ENCODE peak calls at places on chromosomes 13 and 19, in ten cellular contexts. One of them, this sample, is unnamed.

GRCh38 chr19:41420101-41420880 is 6.9 kb downstream of the B3GNT8 start:
- DNase-seq in cardiac muscle cell: no peak
- DNase-seq in left ventricle myocardium inferior: no peak
- DNase-seq in activated B cell treated with CpG ODN at 0.5 μM for 24 hours: no peak
- DNase-seq in adrenal gland: no peak
- DNase-seq in epithelial cell of esophagus: no peak
- DNase-seq in upper lobe of right lung: no peak
- DNase-seq in gastrocnemius medialis: no peak
- DNase-seq in ovary: no peak
- DNase-seq in psoas muscle: no peak
- DNase-seq in this sample: peak

GRCh38 chr19:51551673-51552440 is 19.2 kb upstream of the ZNF175 start:
- DNase-seq in psoas muscle: no peak
- DNase-seq in epithelial cell of esophagus: no peak
- DNase-seq in activated B cell treated with CpG ODN at 0.5 μM for 24 hours: no peak
- DNase-seq in cardiac muscle cell: no peak
- DNase-seq in adrenal gland: no peak
- DNase-seq in upper lobe of right lung: no peak
- DNase-seq in ovary: no peak
- DNase-seq in gastrocnemius medialis: no peak
- DNase-seq in left ventricle myocardium inferior: no peak
- DNase-seq in this sample: no peak

GRCh38 chr13:44573790-44574465 is 2.2 kb downstream of the TSC22D1 start:
- DNase-seq in epithelial cell of esophagus: peak
- DNase-seq in cardiac muscle cell: peak
- DNase-seq in activated B cell treated with CpG ODN at 0.5 μM for 24 hours: no peak
- DNase-seq in upper lobe of right lung: no peak
- DNase-seq in adrenal gland: no peak
- DNase-seq in ovary: no peak
- DNase-seq in left ventricle myocardium inferior: no peak
- DNase-seq in psoas muscle: no peak
- DNase-seq in gastrocnemius medialis: peak
- DNase-seq in this sample: no peak

GRCh38 chr13:49679244-49679643 is 12.0 kb downstream of the EBPL start:
- DNase-seq in adrenal gland: no peak
- DNase-seq in left ventricle myocardium inferior: no peak
- DNase-seq in activated B cell treated with CpG ODN at 0.5 μM for 24 hours: no peak
- DNase-seq in upper lobe of right lung: no peak
- DNase-seq in epithelial cell of esophagus: peak
- DNase-seq in ovary: no peak
- DNase-seq in cardiac muscle cell: peak
- DNase-seq in gastrocnemius medialis: no peak
- DNase-seq in psoas muscle: no peak
- DNase-seq in this sample: no peak

GRCh38 chr13:53343345-53343744 is 314.7 kb downstream of the OLFM4 start:
- DNase-seq in epithelial cell of esophagus: no peak
- DNase-seq in gastrocnemius medialis: no peak
- DNase-seq in cardiac muscle cell: no peak
- DNase-seq in ovary: no peak
- DNase-seq in left ventricle myocardium inferior: no peak
- DNase-seq in upper lobe of right lung: no peak
- DNase-seq in activated B cell treated with CpG ODN at 0.5 μM for 24 hours: no peak
- DNase-seq in psoas muscle: no peak
- DNase-seq in adrenal gland: no peak
- DNase-seq in this sample: no peak

GRCh38 chr19:40592170-40592569 is 9.0 kb upstream of the LTBP4 start:
- DNase-seq in adrenal gland: no peak
- DNase-seq in epithelial cell of esophagus: peak
- DNase-seq in left ventricle myocardium inferior: no peak
- DNase-seq in upper lobe of right lung: no peak
- DNase-seq in ovary: no peak
- DNase-seq in psoas muscle: no peak
- DNase-seq in cardiac muscle cell: peak
- DNase-seq in activated B cell treated with CpG ODN at 0.5 μM for 24 hours: no peak
- DNase-seq in gastrocnemius medialis: no peak
- DNase-seq in this sample: no peak

GRCh38 chr19:45524575-45525129 is 17.4 kb downstream of the VASP start:
- DNase-seq in ovary: no peak
- DNase-seq in gastrocnemius medialis: no peak
- DNase-seq in cardiac muscle cell: no peak
- DNase-seq in left ventricle myocardium inferior: no peak
- DNase-seq in adrenal gland: peak
- DNase-seq in activated B cell treated with CpG ODN at 0.5 μM for 24 hours: no peak
- DNase-seq in upper lobe of right lung: no peak
- DNase-seq in psoas muscle: no peak
- DNase-seq in epithelial cell of esophagus: no peak
- DNase-seq in this sample: no peak

GRCh38 chr19:45876411-45877197 is 9.3 kb downstream of the IRF2BP1 start:
- DNase-seq in ovary: peak
- DNase-seq in adrenal gland: no peak
- DNase-seq in left ventricle myocardium inferior: peak
- DNase-seq in activated B cell treated with CpG ODN at 0.5 μM for 24 hours: no peak
- DNase-seq in epithelial cell of esophagus: no peak
- DNase-seq in cardiac muscle cell: peak
- DNase-seq in psoas muscle: peak
- DNase-seq in gastrocnemius medialis: no peak
- DNase-seq in upper lobe of right lung: peak
- DNase-seq in this sample: no peak

GRCh38 chr19:10870501-10870954 is 825 bp upstream of the CARM1 start:
- DNase-seq in psoas muscle: no peak
- DNase-seq in upper lobe of right lung: no peak
- DNase-seq in adrenal gland: no peak
- DNase-seq in left ventricle myocardium inferior: no peak
- DNase-seq in cardiac muscle cell: no peak
- DNase-seq in ovary: no peak
- DNase-seq in epithelial cell of esophagus: no peak
- DNase-seq in gastrocnemius medialis: no peak
- DNase-seq in activated B cell treated with CpG ODN at 0.5 μM for 24 hours: no peak
- DNase-seq in this sample: no peak

GRCh38 chr19:10874019-10874418 is 2.7 kb downstream of the CARM1 start:
- DNase-seq in activated B cell treated with CpG ODN at 0.5 μM for 24 hours: no peak
- DNase-seq in epithelial cell of esophagus: no peak
- DNase-seq in cardiac muscle cell: no peak
- DNase-seq in gastrocnemius medialis: no peak
- DNase-seq in ovary: no peak
- DNase-seq in psoas muscle: no peak
- DNase-seq in left ventricle myocardium inferior: no peak
- DNase-seq in upper lobe of right lung: no peak
- DNase-seq in adrenal gland: no peak
- DNase-seq in this sample: no peak

GRCh38 chr19:10870955-10871603 is at the start of gene CARM1:
- DNase-seq in upper lobe of right lung: peak
- DNase-seq in adrenal gland: peak
- DNase-seq in gastrocnemius medialis: peak
- DNase-seq in activated B cell treated with CpG ODN at 0.5 μM for 24 hours: peak
- DNase-seq in ovary: peak
- DNase-seq in cardiac muscle cell: peak
- DNase-seq in psoas muscle: peak
- DNase-seq in left ventricle myocardium inferior: peak
- DNase-seq in epithelial cell of esophagus: peak
- DNase-seq in this sample: peak

GRCh38 chr19:10872551-10873107 is 1.3 kb downstream of the CARM1 start:
- DNase-seq in ovary: no peak
- DNase-seq in left ventricle myocardium inferior: no peak
- DNase-seq in psoas muscle: no peak
- DNase-seq in gastrocnemius medialis: no peak
- DNase-seq in upper lobe of right lung: no peak
- DNase-seq in adrenal gland: no peak
- DNase-seq in epithelial cell of esophagus: no peak
- DNase-seq in cardiac muscle cell: no peak
- DNase-seq in activated B cell treated with CpG ODN at 0.5 μM for 24 hours: no peak
- DNase-seq in this sample: no peak

GRCh38 chr19:10871711-10872550 is 578 bp downstream of the CARM1 start:
- DNase-seq in left ventricle myocardium inferior: peak
- DNase-seq in upper lobe of right lung: peak
- DNase-seq in adrenal gland: peak
- DNase-seq in epithelial cell of esophagus: peak
- DNase-seq in activated B cell treated with CpG ODN at 0.5 μM for 24 hours: peak
- DNase-seq in cardiac muscle cell: peak
- DNase-seq in psoas muscle: peak
- DNase-seq in gastrocnemius medialis: peak
- DNase-seq in ovary: peak
- DNase-seq in this sample: peak
- TF ChIP-seq CTCF in left ventricle myocardium inferior: peak
- TF ChIP-seq CTCF in upper lobe of right lung: peak
- TF ChIP-seq CTCF in adrenal gland: peak
- TF ChIP-seq CTCF in epithelial cell of esophagus: peak
- TF ChIP-seq CTCF in activated B cell treated with CpG ODN at 0.5 μM for 24 hours: no peak
- TF ChIP-seq CTCF in cardiac muscle cell: peak
- TF ChIP-seq CTCF in psoas muscle: no peak
- TF ChIP-seq CTCF in gastrocnemius medialis: peak
- TF ChIP-seq CTCF in ovary: no peak
- TF ChIP-seq CTCF in this sample: no peak

GRCh38 chr19:1244693-1245451 is 3.3 kb downstream of the ATP5F1D start:
- DNase-seq in cardiac muscle cell: no peak
- DNase-seq in ovary: peak
- DNase-seq in adrenal gland: peak
- DNase-seq in upper lobe of right lung: peak
- DNase-seq in psoas muscle: peak
- DNase-seq in activated B cell treated with CpG ODN at 0.5 μM for 24 hours: no peak
- DNase-seq in gastrocnemius medialis: peak
- DNase-seq in epithelial cell of esophagus: no peak
- DNase-seq in left ventricle myocardium inferior: peak
- DNase-seq in this sample: peak
- TF ChIP-seq CTCF in cardiac muscle cell: no peak
- TF ChIP-seq CTCF in ovary: no peak
- TF ChIP-seq CTCF in adrenal gland: no peak
- TF ChIP-seq CTCF in upper lobe of right lung: no peak
- TF ChIP-seq CTCF in psoas muscle: no peak
- TF ChIP-seq CTCF in activated B cell treated with CpG ODN at 0.5 μM for 24 hours: no peak
- TF ChIP-seq CTCF in gastrocnemius medialis: no peak
- TF ChIP-seq CTCF in epithelial cell of esophagus: no peak
- TF ChIP-seq CTCF in left ventricle myocardium inferior: no peak
- TF ChIP-seq CTCF in this sample: no peak

GRCh38 chr19:4448147-4448985 is 9.2 kb downstream of the UBXN6 start:
- DNase-seq in left ventricle myocardium inferior: no peak
- DNase-seq in epithelial cell of esophagus: no peak
- DNase-seq in gastrocnemius medialis: peak
- DNase-seq in activated B cell treated with CpG ODN at 0.5 μM for 24 hours: no peak
- DNase-seq in adrenal gland: peak
- DNase-seq in psoas muscle: peak
- DNase-seq in upper lobe of right lung: no peak
- DNase-seq in cardiac muscle cell: no peak
- DNase-seq in ovary: no peak
- DNase-seq in this sample: no peak

GRCh38 chr19:4449826-4450075 is 7.8 kb downstream of the UBXN6 start:
- DNase-seq in epithelial cell of esophagus: no peak
- DNase-seq in psoas muscle: no peak
- DNase-seq in gastrocnemius medialis: no peak
- DNase-seq in ovary: no peak
- DNase-seq in adrenal gland: no peak
- DNase-seq in activated B cell treated with CpG ODN at 0.5 μM for 24 hours: no peak
- DNase-seq in upper lobe of right lung: no peak
- DNase-seq in left ventricle myocardium inferior: no peak
- DNase-seq in cardiac muscle cell: no peak
- DNase-seq in this sample: no peak

GRCh38 chr19:4446801-4447200 is 10.8 kb downstream of the UBXN6 start:
- DNase-seq in gastrocnemius medialis: no peak
- DNase-seq in adrenal gland: no peak
- DNase-seq in epithelial cell of esophagus: no peak
- DNase-seq in upper lobe of right lung: no peak
- DNase-seq in ovary: no peak
- DNase-seq in activated B cell treated with CpG ODN at 0.5 μM for 24 hours: no peak
- DNase-seq in cardiac muscle cell: no peak
- DNase-seq in psoas muscle: no peak
- DNase-seq in left ventricle myocardium inferior: no peak
- DNase-seq in this sample: no peak

GRCh38 chr19:4447327-4448146 is 10.1 kb downstream of the UBXN6 start:
- DNase-seq in gastrocnemius medialis: no peak
- DNase-seq in psoas muscle: no peak
- DNase-seq in left ventricle myocardium inferior: no peak
- DNase-seq in ovary: no peak
- DNase-seq in epithelial cell of esophagus: no peak
- DNase-seq in adrenal gland: no peak
- DNase-seq in upper lobe of right lung: no peak
- DNase-seq in cardiac muscle cell: no peak
- DNase-seq in activated B cell treated with CpG ODN at 0.5 μM for 24 hours: no peak
- DNase-seq in this sample: no peak

DNA sequence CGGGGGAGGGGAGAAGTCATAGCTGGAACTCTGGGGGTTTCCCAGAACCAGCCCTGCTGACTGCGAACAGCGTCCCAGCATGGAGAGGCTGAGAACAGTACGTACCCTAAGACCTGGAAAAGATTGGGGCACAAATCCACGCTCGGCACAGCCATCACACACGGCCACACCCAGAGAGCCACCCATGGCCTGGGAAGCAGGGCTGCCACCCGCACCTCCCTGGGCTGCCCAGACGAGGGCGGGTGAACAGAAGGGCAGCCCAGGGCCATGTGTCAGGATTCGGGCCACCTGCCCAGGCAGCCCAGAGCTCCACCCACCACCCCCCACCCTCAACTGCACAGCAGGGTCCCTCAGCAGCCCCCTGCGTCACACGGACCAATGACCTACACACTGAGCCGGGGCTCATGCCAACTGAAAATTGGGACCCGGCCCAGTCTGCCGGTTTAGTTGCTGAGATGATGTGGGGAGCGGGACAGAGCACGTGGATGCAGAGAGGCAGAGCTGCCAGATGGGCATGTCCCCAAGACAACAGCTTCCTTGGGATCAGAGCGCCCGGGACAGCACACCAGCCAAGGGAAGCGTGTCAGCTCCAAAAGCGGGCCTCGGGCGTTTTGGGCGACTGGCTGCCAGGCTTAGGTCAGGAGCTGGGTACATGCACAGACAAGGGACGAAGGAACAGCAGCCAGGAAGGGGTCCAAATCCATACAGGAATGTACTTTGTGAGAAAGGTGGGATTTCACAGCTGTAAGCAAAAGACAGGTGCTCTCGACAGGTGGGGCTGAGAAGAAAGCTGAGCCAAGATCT is 8.4 kb downstream of the UBXN6 start:
- DNase-seq in epithelial cell of esophagus: no peak
- DNase-seq in gastrocnemius medialis: peak
- DNase-seq in adrenal gland: peak
- DNase-seq in cardiac muscle cell: no peak
- DNase-seq in upper lobe of right lung: no peak
- DNase-seq in ovary: peak
- DNase-seq in left ventricle myocardium inferior: peak
- DNase-seq in activated B cell treated with CpG ODN at 0.5 μM for 24 hours: no peak
- DNase-seq in psoas muscle: peak
- DNase-seq in this sample: no peak
- TF ChIP-seq CTCF in epithelial cell of esophagus: no peak
- TF ChIP-seq CTCF in gastrocnemius medialis: peak
- TF ChIP-seq CTCF in adrenal gland: peak
- TF ChIP-seq CTCF in cardiac muscle cell: no peak
- TF ChIP-seq CTCF in upper lobe of right lung: no peak
- TF ChIP-seq CTCF in ovary: no peak
- TF ChIP-seq CTCF in left ventricle myocardium inferior: peak
- TF ChIP-seq CTCF in activated B cell treated with CpG ODN at 0.5 μM for 24 hours: no peak
- TF ChIP-seq CTCF in psoas muscle: peak
- TF ChIP-seq CTCF in this sample: no peak

DNA sequence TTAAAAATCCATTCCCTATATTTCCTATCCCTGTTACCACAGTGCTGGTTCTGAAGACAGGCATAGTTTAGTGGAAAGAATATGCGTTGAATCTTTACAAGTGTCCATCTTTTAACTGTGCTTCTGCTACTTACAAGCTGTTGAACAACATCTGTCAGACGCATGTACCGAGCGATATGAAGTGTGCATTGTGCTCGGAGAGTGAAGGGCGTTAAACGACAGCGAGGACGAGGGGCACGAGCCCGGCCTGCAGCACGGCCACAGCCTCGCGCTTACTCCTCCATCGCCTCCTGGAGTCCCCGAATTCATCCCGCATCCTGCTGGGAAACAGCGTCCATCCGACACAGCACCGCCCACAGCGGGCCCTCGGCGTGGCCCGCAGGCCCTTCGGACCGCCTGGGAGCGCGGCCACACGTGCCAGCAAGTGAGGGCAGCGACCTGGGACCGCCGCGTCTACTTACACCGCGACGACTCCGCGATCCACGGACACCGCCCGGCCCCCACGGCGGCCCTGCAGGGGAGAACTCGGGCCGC is 512 bp downstream of the PCID2 start:
- DNase-seq in psoas muscle: peak
- DNase-seq in gastrocnemius medialis: peak
- DNase-seq in activated B cell treated with CpG ODN at 0.5 μM for 24 hours: no peak
- DNase-seq in adrenal gland: peak
- DNase-seq in left ventricle myocardium inferior: peak
- DNase-seq in upper lobe of right lung: peak
- DNase-seq in epithelial cell of esophagus: peak
- DNase-seq in cardiac muscle cell: peak
- DNase-seq in ovary: no peak
- DNase-seq in this sample: peak
- TF ChIP-seq CTCF in psoas muscle: no peak
- TF ChIP-seq CTCF in gastrocnemius medialis: no peak
- TF ChIP-seq CTCF in activated B cell treated with CpG ODN at 0.5 μM for 24 hours: no peak
- TF ChIP-seq CTCF in adrenal gland: no peak
- TF ChIP-seq CTCF in left ventricle myocardium inferior: no peak
- TF ChIP-seq CTCF in upper lobe of right lung: no peak
- TF ChIP-seq CTCF in epithelial cell of esophagus: no peak
- TF ChIP-seq CTCF in cardiac muscle cell: no peak
- TF ChIP-seq CTCF in ovary: no peak
- TF ChIP-seq CTCF in this sample: no peak